ENCODE peak calls at places on chromosomes 11 and 22, in eight cellular contexts. F is stimulated activated CD4-positive, alpha-beta T cell treated with anti-CD3 and anti-CD28 coated beads, Interleukin-4, amount 100 ng/mL, for 4 hours; C is ovary; Y is GM12878; D is HEK293T; R is GM04504; Q is posterior vena cava; U is NCI-H2029 treated with DMSO at 0.1 percent for 48 hours. W is an unnamed sample.
A peak's percentile ranks its signal among the peaks of the same experiment; 100 is the strongest.

GRCh38 chr22:43273902-43274484 is 69.2 kb downstream of the SCUBE1 start:
- DNase-seq in F (no peak), C (no peak), Y (peak; percentile 13), D (peak; percentile 78), R (peak; percentile 33), Q (no peak), U (peak; percentile 24), W (peak; percentile 52)

GRCh38 chr11:6623391-6624363 is 4.5 kb upstream of the TPP1 start:
- DNase-seq in F (no peak), C (no peak), Y (no peak), D (no peak), R (no peak), Q (no peak), U (no peak), W (no peak)

GRCh38 chr11:30935861-30936260 is 349.7 kb upstream of the MPPED2 start:
- DNase-seq in F (no peak), C (no peak), Y (no peak), D (no peak), R (no peak), Q (no peak), U (no peak), W (no peak)

GRCh38 chr22:23591203-23591791 is 11.2 kb upstream of the IGLL1 start:
- DNase-seq in F (peak; percentile 33), C (peak; percentile 92), Y (no peak), D (peak; percentile 89), R (peak; percentile 10), Q (peak; percentile 80), U (peak; percentile 10), W (peak; percentile 84)

GRCh38 chr11:64093233-64094039 is 57.7 kb downstream of the FLRT1 start:
- DNase-seq in F (no peak), C (no peak), Y (no peak), D (no peak), R (no peak), Q (no peak), U (no peak), W (no peak)

GRCh38 chr11:98068251-98068650 is 952.5 kb upstream of the CNTN5 start:
- DNase-seq in F (no peak), C (no peak), Y (no peak), D (no peak), R (no peak), Q (no peak), U (no peak), W (no peak)

GRCh38 chr11:117511981-117512448 is 184.4 kb downstream of the CEP164 start:
- DNase-seq in F (no peak), C (no peak), Y (no peak), D (no peak), R (no peak), Q (no peak), U (no peak), W (no peak)

GRCh38 chr11:91946397-91947090 is 278.1 kb upstream of the FAT3 start:
- DNase-seq in F (no peak), C (no peak), Y (no peak), D (no peak), R (no peak), Q (no peak), U (no peak), W (no peak)

GRCh38 chr11:57154718-57155117 is 27.0 kb upstream of the LRRC55 start:
- DNase-seq in F (no peak), C (no peak), Y (no peak), D (no peak), R (no peak), Q (no peak), U (no peak), W (no peak)

GRCh38 chr11:113261709-113262475 is 52.5 kb upstream of the TTC12 start:
- DNase-seq in F (no peak), C (no peak), Y (no peak), D (no peak), R (no peak), Q (no peak), U (no peak), W (no peak)

GRCh38 chr11:38835986-38836385 is 2237.9 kb upstream of the RAG2 start:
- DNase-seq in F (no peak), C (no peak), Y (no peak), D (no peak), R (no peak), Q (no peak), U (no peak), W (no peak)

GRCh38 chr11:79439893-79440450 is 858 bp downstream of the TENM4 start:
- DNase-seq in F (no peak), C (peak; percentile 74), Y (no peak), D (peak; percentile 46), R (no peak), Q (peak; percentile 74), U (peak; percentile 20), W (peak; percentile 80)

GRCh38 chr11:134944131-134944530 is 532.1 kb upstream of the B3GAT1 start:
- DNase-seq in F (no peak), C (no peak), Y (no peak), D (no peak), R (no peak), Q (no peak), U (no peak), W (no peak)

GRCh38 chr22:37546436-37547248 is 13.6 kb upstream of the CDC42EP1 start:
- DNase-seq in F (no peak), C (peak; percentile 81), Y (no peak), D (no peak), R (no peak), Q (peak; percentile 90), U (no peak), W (no peak)

GRCh38 chr11:32137263-32137662 is 46.4 kb downstream of the RCN1 start:
- DNase-seq in F (no peak), C (no peak), Y (no peak), D (no peak), R (peak; percentile 87), Q (no peak), U (no peak), W (no peak)